ENCODE peak calls at places on chromosomes 2 and 18, in five cellular contexts. One of them, this sample, is unnamed.

GRCh38 chr2:187959821-187960220 is 331.9 kb upstream of the GULP1 start:
- DNase-seq in activated CD4-positive, alpha-beta T cell treated with anti-CD3 and anti-CD28 coated beads for 4 hours: no peak
- DNase-seq in NCI-H1417: no peak
- DNase-seq in astrocyte of the spinal cord: no peak
- DNase-seq in RWPE2: no peak
- DNase-seq in this sample: peak

GRCh38 chr2:54482725-54483124 is 26.6 kb downstream of the SPTBN1 start:
- DNase-seq in astrocyte of the spinal cord: peak
- DNase-seq in RWPE2: no peak
- DNase-seq in activated CD4-positive, alpha-beta T cell treated with anti-CD3 and anti-CD28 coated beads for 4 hours: no peak
- DNase-seq in NCI-H1417: no peak
- DNase-seq in this sample: no peak

GRCh38 chr2:33552758-33553461 is 46.2 kb downstream of the FAM98A start:
- DNase-seq in activated CD4-positive, alpha-beta T cell treated with anti-CD3 and anti-CD28 coated beads for 4 hours: no peak
- DNase-seq in RWPE2: no peak
- DNase-seq in astrocyte of the spinal cord: peak
- DNase-seq in NCI-H1417: no peak
- DNase-seq in this sample: no peak

GRCh38 chr2:69576895-69577294 is 66.6 kb downstream of the AAK1 start:
- DNase-seq in activated CD4-positive, alpha-beta T cell treated with anti-CD3 and anti-CD28 coated beads for 4 hours: no peak
- DNase-seq in NCI-H1417: no peak
- DNase-seq in astrocyte of the spinal cord: no peak
- DNase-seq in RWPE2: no peak
- DNase-seq in this sample: no peak

GRCh38 chr2:176445831-176446433 is 176.7 kb downstream of the MTX2 start:
- DNase-seq in astrocyte of the spinal cord: peak
- DNase-seq in activated CD4-positive, alpha-beta T cell treated with anti-CD3 and anti-CD28 coated beads for 4 hours: no peak
- DNase-seq in RWPE2: no peak
- DNase-seq in NCI-H1417: no peak
- DNase-seq in this sample: no peak

GRCh38 chr2:28507806-28508764 is 12.2 kb downstream of the PLB1 start:
- DNase-seq in astrocyte of the spinal cord: no peak
- DNase-seq in activated CD4-positive, alpha-beta T cell treated with anti-CD3 and anti-CD28 coated beads for 4 hours: peak
- DNase-seq in RWPE2: peak
- DNase-seq in NCI-H1417: peak
- DNase-seq in this sample: no peak

GRCh38 chr2:216680951-216681629 is 14.3 kb downstream of the IGFBP5 start:
- DNase-seq in activated CD4-positive, alpha-beta T cell treated with anti-CD3 and anti-CD28 coated beads for 4 hours: no peak
- DNase-seq in NCI-H1417: no peak
- DNase-seq in astrocyte of the spinal cord: no peak
- DNase-seq in RWPE2: no peak
- DNase-seq in this sample: no peak

GRCh38 chr2:17813015-17813741 is 3.1 kb upstream of the MSGN1 start:
- DNase-seq in RWPE2: no peak
- DNase-seq in activated CD4-positive, alpha-beta T cell treated with anti-CD3 and anti-CD28 coated beads for 4 hours: no peak
- DNase-seq in NCI-H1417: no peak
- DNase-seq in astrocyte of the spinal cord: peak
- DNase-seq in this sample: no peak

GRCh38 chr18:80171190-80171872 is 62.3 kb downstream of the ADNP2 start:
- DNase-seq in activated CD4-positive, alpha-beta T cell treated with anti-CD3 and anti-CD28 coated beads for 4 hours: peak
- DNase-seq in astrocyte of the spinal cord: peak
- DNase-seq in NCI-H1417: no peak
- DNase-seq in RWPE2: no peak
- DNase-seq in this sample: no peak

This sample was measured in NCI-H748 treated with DMSO at 0.1 percent for 48 hours.